ENCODE peak calls at places on chromosomes 16 and 17, in eight cellular contexts. I, G, C, O, W, R, X and M are unnamed samples.

GRCh38 chr16:86809458-86809955 is 231.2 kb downstream of the FOXL1 start:
- DNase-seq in W (no peak), X (no peak), G (no peak), O (no peak), I (no peak), R (no peak), C (peak), M (no peak)

GRCh38 chr16:56871172-56871593 is 6.2 kb downstream of the SLC12A3 start:
- DNase-seq in G (no peak), O (peak), I (no peak), X (no peak), R (no peak), C (peak), W (no peak), M (peak)

GRCh38 chr17:7351665-7352558 is at the start of gene KCTD11:
- DNase-seq in I (peak), O (peak), W (peak), R (peak), C (peak), X (peak), G (peak), M (peak)

GRCh38 chr16:15141586-15141985 is 47.5 kb upstream of the RRN3 start:
- DNase-seq in W (no peak), C (no peak), I (no peak), O (no peak), G (no peak), R (no peak), X (no peak), M (no peak)

GRCh38 chr16:57517397-57518367 is 18.7 kb downstream of the CCDC102A start:
- DNase-seq in X (no peak), W (no peak), R (no peak), C (no peak), G (no peak), I (no peak), O (no peak), M (no peak)

GRCh38 chr17:70313450-70313849 is 144.1 kb downstream of the KCNJ2 start:
- DNase-seq in R (no peak), W (no peak), I (no peak), O (peak), X (no peak), C (peak), G (no peak), M (no peak)

GRCh38 chr17:28327031-28327607 is 8.1 kb downstream of the TMEM97 start:
- DNase-seq in C (no peak), X (no peak), O (peak), W (no peak), R (no peak), I (no peak), G (no peak), M (peak)

GRCh38 chr16:1493746-1494094 is 560 bp downstream of the TELO2 start:
- DNase-seq in C (peak), X (no peak), I (no peak), G (peak), R (no peak), W (no peak), O (no peak), M (no peak)

GRCh38 chr17:43352579-43352978 is 46.2 kb upstream of the ARL4D start:
- DNase-seq in I (no peak), W (no peak), R (no peak), C (no peak), G (no peak), O (no peak), X (no peak), M (no peak)

GRCh38 chr16:24074574-24074973 is 181.6 kb upstream of the CACNG3 start:
- DNase-seq in X (no peak), I (no peak), R (no peak), G (no peak), C (no peak), O (no peak), W (no peak), M (no peak)

GRCh38 chr17:17723354-17724261 is 42.4 kb downstream of the RAI1 start:
- DNase-seq in R (peak), I (peak), G (peak), X (no peak), W (no peak), C (peak), O (peak), M (peak)

GRCh38 chr17:37842401-37842800 is 81.8 kb upstream of the TBC1D3K start:
- DNase-seq in C (peak), R (no peak), W (no peak), I (no peak), O (no peak), X (no peak), G (no peak), M (no peak)

GRCh38 chr17:50565559-50566350 is 5.2 kb downstream of the CACNA1G start:
- DNase-seq in I (peak), X (no peak), C (no peak), W (no peak), O (no peak), R (peak), G (no peak), M (peak)